ENCODE peak calls at places on chromosome 13, in eight cellular contexts. O, I, E, M, G, U, K and P are unnamed samples.

GRCh38 chr13:113559901-113560644 is 24.5 kb upstream of the TFDP1 start:
- DNase-seq in O (no peak), I (no peak), E (no peak), M (no peak), G (no peak), U (peak; percentile 7), K (no peak), P (no peak)

GRCh38 chr13:99414048-99414995 is 87.0 kb upstream of the TM9SF2 start:
- DNase-seq in O (no peak), I (no peak), E (no peak), M (no peak), G (no peak), U (no peak), K (no peak), P (no peak)

GRCh38 chr13:42946927-42947326 is 45.1 kb downstream of the EPSTI1 start:
- DNase-seq in O (no peak), I (no peak), E (no peak), M (no peak), G (no peak), U (no peak), K (peak; percentile 68), P (no peak)

GRCh38 chr13:72541674-72542073 is 185.8 kb downstream of the MZT1 start:
- DNase-seq in O (no peak), I (no peak), E (no peak), M (no peak), G (no peak), U (no peak), K (no peak), P (no peak)

GRCh38 chr13:92745233-92745632 is 481.4 kb upstream of the GPC6 start:
- DNase-seq in O (no peak), I (no peak), E (no peak), M (no peak), G (no peak), U (no peak), K (no peak), P (no peak)

GRCh38 chr13:50400035-50400726 is 384.9 kb downstream of the KCNRG start:
- DNase-seq in O (no peak), I (peak; percentile 32), E (no peak), M (no peak), G (no peak), U (no peak), K (no peak), P (no peak)

GRCh38 chr13:26401069-26401468 is 147.1 kb downstream of the CDK8 start:
- DNase-seq in O (no peak), I (no peak), E (no peak), M (no peak), G (no peak), U (no peak), K (no peak), P (no peak)

GRCh38 chr13:27252467-27252866 is 1.1 kb downstream of the RPL21 start:
- DNase-seq in O (no peak), I (no peak), E (no peak), M (no peak), G (no peak), U (no peak), K (no peak), P (no peak)

GRCh38 chr13:65855276-65855675 is 1374.9 kb downstream of the PCDH9 start:
- DNase-seq in O (no peak), I (no peak), E (no peak), M (no peak), G (no peak), U (no peak), K (no peak), P (no peak)

GRCh38 chr13:95117092-95117491 is 184.2 kb downstream of the ABCC4 start:
- DNase-seq in O (no peak), I (no peak), E (no peak), M (no peak), G (no peak), U (no peak), K (no peak), P (no peak)

GRCh38 chr13:101018720-101019119 is 344.1 kb upstream of the TMTC4 start:
- DNase-seq in O (no peak), I (no peak), E (no peak), M (no peak), G (no peak), U (no peak), K (peak; percentile 65), P (no peak)

GRCh38 chr13:108915095-108915633 is 285.8 kb downstream of the MYO16 start:
- DNase-seq in O (no peak), I (peak; percentile 38), E (no peak), M (no peak), G (no peak), U (no peak), K (no peak), P (no peak)

GRCh38 chr13:59479629-59480028 is 684.1 kb downstream of the DIAPH3 start:
- DNase-seq in O (no peak), I (no peak), E (no peak), M (no peak), G (no peak), U (no peak), K (no peak), P (no peak)

GRCh38 chr13:25172303-25172630 is 179 bp upstream of the AMER2 start:
- DNase-seq in O (no peak), I (no peak), E (no peak), M (no peak), G (no peak), U (no peak), K (no peak), P (no peak)

GRCh38 chr13:32587014-32587773 is 942 bp downstream of the PDS5B start:
- DNase-seq in O (peak; percentile 53), I (peak; percentile 78), E (peak; percentile 18), M (peak; percentile 10), G (peak; percentile 20), U (peak; percentile 57), K (peak; percentile 36), P (peak; percentile 56)

GRCh38 chr13:21986602-21987001 is 315.7 kb downstream of the FGF9 start:
- DNase-seq in O (no peak), I (no peak), E (no peak), M (no peak), G (no peak), U (no peak), K (no peak), P (no peak)

GRCh38 chr13:98141938-98142426 is 912 bp upstream of the FARP1 start:
- DNase-seq in O (no peak), I (no peak), E (no peak), M (no peak), G (no peak), U (no peak), K (no peak), P (no peak)

GRCh38 chr13:46176756-46177155 is 5.2 kb downstream of the LCP1 start:
- DNase-seq in O (no peak), I (no peak), E (no peak), M (no peak), G (peak; percentile 53), U (no peak), K (no peak), P (no peak)